ENCODE peak calls at places on chromosomes 16 and 17, in ten cellular contexts. M is mucosa of gallbladder; R is CD8-positive, alpha-beta T cell; K is nucleus accumbens; C is posterior vena cava; Y is progenitor cell of endocrine pancreas; A is activated naive CD4-positive, alpha-beta T cell treated with anti-CD3 and anti-CD28 coated beads, Interleukin-2, amount 50 U/mL, for 16 hours; S is RKO; D is mucosa of descending colon; Q is NCI-H1694. O is an unnamed sample.

GRCh38 chr16:79691001-79691400 is 90.5 kb upstream of the MAF start:
- DNase-seq in Y (no peak), C (no peak), K (no peak), A (no peak), D (no peak), R (no peak), M (no peak), Q (no peak), S (no peak), O (no peak)

GRCh38 chr17:44628234-44629188 is 27.8 kb upstream of the MEIOC start:
- DNase-seq in Y (no peak), Q (no peak), S (no peak), M (peak), K (peak), R (no peak), A (no peak), C (peak), D (peak), O (peak)

GRCh38 chr16:49980166-49980565 is 44.9 kb upstream of the CNEP1R1 start:
- DNase-seq in S (no peak), D (no peak), Y (no peak), C (no peak), Q (no peak), R (no peak), M (no peak), K (no peak), A (no peak), O (no peak)

GRCh38 chr17:82983510-82984248 is 95.7 kb upstream of the METRNL start:
- DNase-seq in D (no peak), Y (no peak), R (no peak), A (no peak), S (no peak), C (no peak), Q (no peak), M (no peak), K (no peak), O (no peak)

GRCh38 chr17:81735181-81736102 is 23.4 kb downstream of the SLC25A10 start:
- DNase-seq in M (no peak), K (no peak), C (no peak), A (no peak), D (peak), S (no peak), Y (no peak), Q (peak), R (no peak), O (no peak)

GRCh38 chr17:45584092-45585036 is 93.8 kb upstream of the PLEKHM1 start:
- DNase-seq in S (peak), M (peak), D (peak), A (peak), R (peak), Q (no peak), C (peak), Y (peak), K (no peak), O (no peak)

GRCh38 chr16:2511128-2511785 is 2.5 kb upstream of the ATP6V0C start:
- DNase-seq in M (no peak), R (no peak), D (peak), Q (no peak), A (no peak), Y (no peak), C (peak), K (peak), S (no peak), O (no peak)

GRCh38 chr16:58121132-58121531 is 8.0 kb downstream of the CFAP20 start:
- DNase-seq in Q (no peak), C (no peak), Y (no peak), S (no peak), D (no peak), K (no peak), M (no peak), A (no peak), R (no peak), O (no peak)

GRCh38 chr16:72367841-72368240 is 195.9 kb upstream of the PMFBP1 start:
- DNase-seq in Y (no peak), Q (no peak), M (no peak), R (no peak), D (no peak), K (no peak), S (no peak), C (no peak), A (no peak), O (no peak)

GRCh38 chr16:50506543-50506937 is 41.7 kb upstream of the NKD1 start:
- DNase-seq in S (no peak), M (no peak), Q (no peak), A (no peak), R (no peak), C (no peak), Y (no peak), D (no peak), K (no peak), O (no peak)

GRCh38 chr16:87842209-87842869 is 27.0 kb downstream of the SLC7A5 start:
- DNase-seq in K (no peak), Q (no peak), R (no peak), D (no peak), M (no peak), Y (no peak), C (no peak), S (no peak), A (no peak), O (no peak)

GRCh38 chr17:29383687-29384086 is 6.5 kb upstream of the TAOK1 start:
- DNase-seq in C (no peak), Y (no peak), M (no peak), S (no peak), A (no peak), K (no peak), D (no peak), Q (no peak), R (no peak), O (no peak)

GRCh38 chr16:3173892-3174617 is 13.9 kb upstream of the OR1F1 start:
- DNase-seq in Q (no peak), K (no peak), S (peak), D (no peak), A (no peak), M (no peak), R (no peak), C (peak), Y (no peak), O (no peak)

GRCh38 chr16:12235110-12235509 is 258.6 kb downstream of the SNX29 start:
- DNase-seq in M (no peak), Y (no peak), A (no peak), C (no peak), R (no peak), S (no peak), D (no peak), Q (peak), K (peak), O (peak)

GRCh38 chr17:44926841-44927525 is 11.7 kb upstream of the GFAP start:
- DNase-seq in K (no peak), C (peak), Y (no peak), S (no peak), Q (no peak), A (no peak), M (no peak), D (no peak), R (no peak), O (no peak)

GRCh38 chr17:78258323-78259229 is 27.1 kb downstream of the TMEM235 start:
- DNase-seq in C (peak), M (peak), D (peak), A (peak), Q (no peak), R (peak), Y (no peak), S (no peak), K (no peak), O (no peak)

GRCh38 chr16:82033683-82034300 is 1.3 kb upstream of the HSD17B2 start:
- DNase-seq in K (no peak), Y (no peak), S (no peak), R (no peak), C (no peak), A (no peak), D (peak), M (peak), Q (no peak), O (no peak)

GRCh38 chr16:30623558-30624283 is 13.5 kb upstream of the ZNF689 start:
- DNase-seq in C (no peak), D (no peak), S (no peak), M (no peak), Q (no peak), A (no peak), Y (no peak), K (no peak), R (no peak), O (no peak)

GRCh38 chr17:15309236-15309635 is 32.2 kb downstream of the TEKT3 start:
- DNase-seq in S (no peak), M (no peak), C (no peak), R (no peak), Q (no peak), K (no peak), A (no peak), D (no peak), Y (no peak), O (no peak)

GRCh38 chr17:41332239-41332638 is 16.7 kb upstream of the KRTAP17-1 start:
- DNase-seq in K (no peak), C (no peak), Q (no peak), D (no peak), M (no peak), R (no peak), Y (no peak), A (no peak), S (no peak), O (no peak)

GRCh38 chr17:72266099-72266852 is 145.5 kb downstream of the SOX9 start:
- DNase-seq in Q (peak), C (no peak), D (no peak), M (no peak), K (no peak), A (no peak), R (no peak), S (no peak), Y (no peak), O (peak)

GRCh38 chr16:2365895-2366294 is 25.4 kb upstream of the ABCA3 start:
- DNase-seq in D (no peak), Q (no peak), Y (no peak), A (no peak), M (no peak), K (no peak), R (no peak), C (no peak), S (no peak), O (no peak)

GRCh38 chr17:68182016-68182315 is 65.9 kb upstream of the AMZ2 start:
- DNase-seq in Y (no peak), Q (no peak), C (no peak), D (no peak), K (no peak), A (no peak), R (no peak), S (no peak), M (no peak), O (peak)

GRCh38 chr17:27747462-27748359 is 52.6 kb downstream of the NOS2 start:
- DNase-seq in R (no peak), K (no peak), D (no peak), Q (no peak), Y (no peak), S (no peak), C (no peak), M (no peak), A (no peak), O (no peak)

GRCh38 chr17:20926532-20926931 is 116.3 kb downstream of the USP22 start:
- DNase-seq in K (no peak), S (no peak), A (no peak), C (no peak), M (no peak), Y (no peak), R (no peak), Q (no peak), D (no peak), O (no peak)

GRCh38 chr16:27363246-27363632 is 38.7 kb upstream of the IL21R start:
- DNase-seq in M (no peak), C (no peak), D (no peak), K (no peak), A (no peak), R (no peak), Q (no peak), Y (no peak), S (no peak), O (no peak)

GRCh38 chr16:70476272-70477020 is 22.1 kb downstream of the FCSK start:
- DNase-seq in R (no peak), M (no peak), K (no peak), D (no peak), A (peak), C (no peak), Y (no peak), Q (peak), S (peak), O (no peak)

GRCh38 chr16:13036600-13036999 is 135.2 kb downstream of the SHISA9 start:
- DNase-seq in R (no peak), Q (no peak), S (peak), D (no peak), C (no peak), A (peak), M (peak), K (no peak), Y (peak), O (no peak)

GRCh38 chr17:7429722-7430121 is 1.1 kb downstream of the SPEM3 start:
- DNase-seq in S (no peak), C (no peak), K (no peak), M (no peak), D (no peak), Q (no peak), A (no peak), Y (no peak), R (peak), O (no peak)

GRCh38 chr16:4846503-4846900 is 586 bp downstream of the GLYR1 start:
- DNase-seq in A (peak), K (peak), M (peak), S (peak), Y (peak), D (peak), R (peak), C (peak), Q (no peak), O (no peak)

GRCh38 chr17:34895388-34895787 is 65.9 kb downstream of the CCT6B start:
- DNase-seq in K (no peak), M (no peak), Q (no peak), C (no peak), A (no peak), R (no peak), D (no peak), S (no peak), Y (peak), O (no peak)

GRCh38 chr16:57618306-57619132 is 9.9 kb upstream of the ADGRG1 start:
- DNase-seq in Q (no peak), Y (no peak), M (no peak), R (no peak), A (no peak), C (peak), K (no peak), S (no peak), D (no peak), O (no peak)

GRCh38 chr17:64323774-64324173 is 60.7 kb upstream of the TEX2 start:
- DNase-seq in Y (no peak), S (no peak), C (no peak), A (no peak), R (no peak), M (no peak), K (no peak), Q (no peak), D (no peak), O (no peak)

GRCh38 chr16:77191259-77191969 is 424 bp downstream of the MON1B start:
- DNase-seq in K (no peak), C (no peak), R (peak), A (peak), S (peak), Y (no peak), Q (no peak), D (peak), M (no peak), O (no peak)